ENCODE peak calls at places on chromosomes 16 and 17, in four cellular contexts. C, Z, R and I are unnamed samples.

GRCh38 chr16:65214196-65214595 is 92.3 kb upstream of the CDH11 start:
- DNase-seq in R (no peak), C (no peak), Z (no peak), I (no peak)

GRCh38 chr17:76174072-76174471 is 33.0 kb upstream of the FOXJ1 start:
- DNase-seq in Z (no peak), C (no peak), R (no peak), I (no peak)

GRCh38 chr16:1108299-1109252 is 12.5 kb upstream of the C1QTNF8 start:
- DNase-seq in R (peak), Z (no peak), C (no peak), I (no peak)

GRCh38 chr17:45302649-45303173 is 14.1 kb downstream of the MAP3K14 start:
- DNase-seq in Z (no peak), C (no peak), R (peak), I (no peak)

GRCh38 chr16:2242598-2242997 is 6.4 kb downstream of the DNASE1L2 start:
- DNase-seq in R (no peak), Z (no peak), C (no peak), I (no peak)

GRCh38 chr16:74774223-74775139 is at the start of gene FA2H:
- DNase-seq in Z (no peak), R (peak), C (peak), I (peak)

GRCh38 chr16:14409563-14409962 is 220.5 kb downstream of the PARN start:
- DNase-seq in R (peak), C (no peak), Z (peak), I (no peak)

GRCh38 chr17:33049781-33050414 is 58.3 kb downstream of the SPACA3 start:
- DNase-seq in R (peak), Z (no peak), C (peak), I (peak)

GRCh38 chr16:89117239-89117974 is 23.8 kb downstream of the ACSF3 start:
- DNase-seq in R (peak), C (no peak), Z (no peak), I (no peak)

GRCh38 chr16:66364117-66364958 is 2.2 kb upstream of the CDH5 start:
- DNase-seq in R (peak), C (no peak), Z (no peak), I (no peak)

GRCh38 chr17:57895382-57896060 is 45.7 kb upstream of the MRPS23 start:
- DNase-seq in R (no peak), Z (no peak), C (no peak), I (no peak)

GRCh38 chr17:16820161-16820877 is 130.3 kb downstream of the CCDC144A start:
- DNase-seq in R (peak), C (no peak), Z (no peak), I (no peak)

GRCh38 chr17:75335315-75335714 is 46.1 kb upstream of the SLC25A19 start:
- DNase-seq in R (no peak), C (no peak), Z (no peak), I (no peak)

GRCh38 chr17:27980035-27980434 is 62.4 kb upstream of the NLK start:
- DNase-seq in Z (no peak), C (no peak), R (no peak), I (no peak)

GRCh38 chr16:85553436-85554113 is 59.5 kb upstream of the GSE1 start:
- DNase-seq in R (peak), C (peak), Z (no peak), I (no peak)

GRCh38 chr17:43169561-43170139 is 1.4 kb upstream of the NBR1 start:
- DNase-seq in R (peak), C (no peak), Z (peak), I (no peak)

GRCh38 chr17:4940625-4941021 is 555 bp downstream of the RNF167 start:
- DNase-seq in R (peak), C (no peak), Z (no peak), I (no peak)

GRCh38 chr17:79255471-79255870 is 180.8 kb downstream of the ENGASE start:
- DNase-seq in R (no peak), C (no peak), Z (no peak), I (no peak)

GRCh38 chr17:3944485-3945388 is 19.5 kb downstream of the ATP2A3 start:
- DNase-seq in R (peak), Z (no peak), C (peak), I (peak)

GRCh38 chr17:81034779-81035388 is at the start of gene BAIAP2:
- DNase-seq in C (peak), R (peak), Z (peak), I (peak)

GRCh38 chr17:1412185-1413110 is 12.4 kb upstream of the YWHAE start:
- DNase-seq in C (no peak), Z (no peak), R (no peak), I (no peak)

GRCh38 chr17:42409467-42410351 is 13.3 kb downstream of the CAVIN1 start:
- DNase-seq in R (peak), Z (peak), C (no peak), I (no peak)

GRCh38 chr16:10968509-10968908 is 24.1 kb downstream of the CLEC16A start:
- DNase-seq in C (no peak), Z (no peak), R (no peak), I (no peak)

GRCh38 chr17:67818110-67819002 is 6.9 kb upstream of the BPTF start:
- DNase-seq in Z (no peak), C (no peak), R (no peak), I (no peak)

GRCh38 chr17:63249256-63250006 is 196.7 kb downstream of the CYB561 start:
- DNase-seq in R (no peak), C (no peak), Z (no peak), I (no peak)

GRCh38 chr16:9996191-9996590 is 186.0 kb downstream of the GRIN2A start:
- DNase-seq in R (no peak), C (no peak), Z (no peak), I (no peak)

GRCh38 chr16:49462989-49463371 is 89.4 kb downstream of the C16orf78 start:
- DNase-seq in C (no peak), Z (peak), R (no peak), I (no peak)

GRCh38 chr17:33377837-33378236 is 84.7 kb upstream of the ASIC2 start:
- DNase-seq in Z (no peak), C (no peak), R (no peak), I (no peak)

GRCh38 chr17:80364091-80364691 is 50.8 kb upstream of the ENDOV start:
- DNase-seq in R (no peak), Z (no peak), C (no peak), I (peak)